ENCODE peak calls at places on chromosomes 11 and 22, in seven cellular contexts. One of them, this sample, is unnamed.

GRCh38 chr11:29231991-29232390 is 784.8 kb downstream of the KCNA4 start:
- DNase-seq in activated naive CD4-positive, alpha-beta T cell treated with Interleukin-2 at 50 U/mL for 16 hours: no peak
- DNase-seq in SHP77: no peak
- DNase-seq in KBM-7: no peak
- DNase-seq in Daoy: no peak
- DNase-seq in naive thymus-derived CD4-positive, alpha-beta T cell: no peak
- DNase-seq in anterior cingulate cortex: no peak
- DNase-seq in this sample: no peak

GRCh38 chr22:43298062-43298801 is 44.9 kb downstream of the SCUBE1 start:
- DNase-seq in activated naive CD4-positive, alpha-beta T cell treated with Interleukin-2 at 50 U/mL for 16 hours: no peak
- DNase-seq in anterior cingulate cortex: no peak
- DNase-seq in Daoy: no peak
- DNase-seq in KBM-7: no peak
- DNase-seq in naive thymus-derived CD4-positive, alpha-beta T cell: no peak
- DNase-seq in SHP77: no peak
- DNase-seq in this sample: no peak

GRCh38 chr22:19576460-19577421 is 52.5 kb upstream of the CLDN5 start:
- DNase-seq in anterior cingulate cortex: no peak
- DNase-seq in naive thymus-derived CD4-positive, alpha-beta T cell: peak
- DNase-seq in SHP77: peak
- DNase-seq in KBM-7: peak
- DNase-seq in activated naive CD4-positive, alpha-beta T cell treated with Interleukin-2 at 50 U/mL for 16 hours: peak
- DNase-seq in Daoy: peak
- DNase-seq in this sample: peak

GRCh38 chr11:116610190-116610589 is 162.6 kb downstream of the BUD13 start:
- DNase-seq in activated naive CD4-positive, alpha-beta T cell treated with Interleukin-2 at 50 U/mL for 16 hours: no peak
- DNase-seq in naive thymus-derived CD4-positive, alpha-beta T cell: no peak
- DNase-seq in Daoy: no peak
- DNase-seq in SHP77: peak
- DNase-seq in KBM-7: no peak
- DNase-seq in anterior cingulate cortex: no peak
- DNase-seq in this sample: no peak

GRCh38 chr11:35127619-35128018 is 11.4 kb upstream of the CD44 start:
- DNase-seq in Daoy: no peak
- DNase-seq in activated naive CD4-positive, alpha-beta T cell treated with Interleukin-2 at 50 U/mL for 16 hours: no peak
- DNase-seq in SHP77: no peak
- DNase-seq in naive thymus-derived CD4-positive, alpha-beta T cell: no peak
- DNase-seq in anterior cingulate cortex: no peak
- DNase-seq in KBM-7: no peak
- DNase-seq in this sample: no peak

GRCh38 chr11:94423467-94423866 is 22.2 kb upstream of the GPR83 start:
- DNase-seq in activated naive CD4-positive, alpha-beta T cell treated with Interleukin-2 at 50 U/mL for 16 hours: no peak
- DNase-seq in naive thymus-derived CD4-positive, alpha-beta T cell: no peak
- DNase-seq in anterior cingulate cortex: no peak
- DNase-seq in KBM-7: no peak
- DNase-seq in Daoy: no peak
- DNase-seq in SHP77: no peak
- DNase-seq in this sample: no peak

GRCh38 chr11:61290905-61291690 is 4.0 kb downstream of the VWCE start:
- DNase-seq in KBM-7: no peak
- DNase-seq in SHP77: no peak
- DNase-seq in activated naive CD4-positive, alpha-beta T cell treated with Interleukin-2 at 50 U/mL for 16 hours: no peak
- DNase-seq in naive thymus-derived CD4-positive, alpha-beta T cell: no peak
- DNase-seq in Daoy: no peak
- DNase-seq in anterior cingulate cortex: no peak
- DNase-seq in this sample: no peak

GRCh38 chr22:25637672-25638071 is 73.2 kb downstream of the GRK3 start:
- DNase-seq in SHP77: no peak
- DNase-seq in Daoy: no peak
- DNase-seq in naive thymus-derived CD4-positive, alpha-beta T cell: no peak
- DNase-seq in activated naive CD4-positive, alpha-beta T cell treated with Interleukin-2 at 50 U/mL for 16 hours: no peak
- DNase-seq in anterior cingulate cortex: no peak
- DNase-seq in KBM-7: no peak
- DNase-seq in this sample: no peak

GRCh38 chr11:8011981-8012444 is 24.9 kb downstream of the EIF3F start:
- DNase-seq in activated naive CD4-positive, alpha-beta T cell treated with Interleukin-2 at 50 U/mL for 16 hours: no peak
- DNase-seq in anterior cingulate cortex: no peak
- DNase-seq in SHP77: no peak
- DNase-seq in Daoy: peak
- DNase-seq in KBM-7: no peak
- DNase-seq in naive thymus-derived CD4-positive, alpha-beta T cell: no peak
- DNase-seq in this sample: no peak

GRCh38 chr11:66745356-66746235 is 16.6 kb upstream of the SPTBN2 start:
- DNase-seq in SHP77: peak
- DNase-seq in Daoy: peak
- DNase-seq in KBM-7: no peak
- DNase-seq in activated naive CD4-positive, alpha-beta T cell treated with Interleukin-2 at 50 U/mL for 16 hours: peak
- DNase-seq in anterior cingulate cortex: no peak
- DNase-seq in naive thymus-derived CD4-positive, alpha-beta T cell: no peak
- DNase-seq in this sample: peak

GRCh38 chr11:46906596-46906995 is 11.8 kb downstream of the LRP4 start:
- DNase-seq in activated naive CD4-positive, alpha-beta T cell treated with Interleukin-2 at 50 U/mL for 16 hours: no peak
- DNase-seq in naive thymus-derived CD4-positive, alpha-beta T cell: no peak
- DNase-seq in KBM-7: peak
- DNase-seq in anterior cingulate cortex: no peak
- DNase-seq in Daoy: no peak
- DNase-seq in SHP77: no peak
- DNase-seq in this sample: no peak

GRCh38 chr11:1102221-1102971 is 27.7 kb downstream of the MUC2 start:
- DNase-seq in SHP77: no peak
- DNase-seq in anterior cingulate cortex: no peak
- DNase-seq in KBM-7: no peak
- DNase-seq in activated naive CD4-positive, alpha-beta T cell treated with Interleukin-2 at 50 U/mL for 16 hours: no peak
- DNase-seq in Daoy: no peak
- DNase-seq in naive thymus-derived CD4-positive, alpha-beta T cell: no peak
- DNase-seq in this sample: no peak

GRCh38 chr11:10032991-10033390 is 261.0 kb downstream of the SBF2 start:
- DNase-seq in anterior cingulate cortex: no peak
- DNase-seq in activated naive CD4-positive, alpha-beta T cell treated with Interleukin-2 at 50 U/mL for 16 hours: no peak
- DNase-seq in SHP77: no peak
- DNase-seq in KBM-7: no peak
- DNase-seq in naive thymus-derived CD4-positive, alpha-beta T cell: no peak
- DNase-seq in Daoy: no peak
- DNase-seq in this sample: no peak

GRCh38 chr22:38456841-38457699 is 2.1 kb upstream of the KCNJ4 start:
- DNase-seq in anterior cingulate cortex: no peak
- DNase-seq in activated naive CD4-positive, alpha-beta T cell treated with Interleukin-2 at 50 U/mL for 16 hours: no peak
- DNase-seq in SHP77: no peak
- DNase-seq in naive thymus-derived CD4-positive, alpha-beta T cell: no peak
- DNase-seq in Daoy: no peak
- DNase-seq in KBM-7: no peak
- DNase-seq in this sample: no peak

GRCh38 chr11:31887180-31887579 is 76.1 kb upstream of the PAX6 start:
- DNase-seq in activated naive CD4-positive, alpha-beta T cell treated with Interleukin-2 at 50 U/mL for 16 hours: no peak
- DNase-seq in anterior cingulate cortex: no peak
- DNase-seq in Daoy: peak
- DNase-seq in KBM-7: peak
- DNase-seq in naive thymus-derived CD4-positive, alpha-beta T cell: no peak
- DNase-seq in SHP77: no peak
- DNase-seq in this sample: no peak

GRCh38 chr22:29989446-29989845 is 90.8 kb upstream of the HORMAD2 start:
- DNase-seq in activated naive CD4-positive, alpha-beta T cell treated with Interleukin-2 at 50 U/mL for 16 hours: no peak
- DNase-seq in naive thymus-derived CD4-positive, alpha-beta T cell: no peak
- DNase-seq in SHP77: no peak
- DNase-seq in KBM-7: no peak
- DNase-seq in anterior cingulate cortex: no peak
- DNase-seq in Daoy: no peak
- DNase-seq in this sample: no peak

GRCh38 chr11:65112551-65113360 is 1.1 kb downstream of the TM7SF2 start:
- DNase-seq in Daoy: peak
- DNase-seq in anterior cingulate cortex: no peak
- DNase-seq in KBM-7: peak
- DNase-seq in SHP77: peak
- DNase-seq in naive thymus-derived CD4-positive, alpha-beta T cell: peak
- DNase-seq in activated naive CD4-positive, alpha-beta T cell treated with Interleukin-2 at 50 U/mL for 16 hours: peak
- DNase-seq in this sample: peak

GRCh38 chr11:122784325-122785155 is 53.8 kb upstream of the CRTAM start:
- DNase-seq in anterior cingulate cortex: no peak
- DNase-seq in SHP77: no peak
- DNase-seq in activated naive CD4-positive, alpha-beta T cell treated with Interleukin-2 at 50 U/mL for 16 hours: no peak
- DNase-seq in Daoy: peak
- DNase-seq in KBM-7: no peak
- DNase-seq in naive thymus-derived CD4-positive, alpha-beta T cell: no peak
- DNase-seq in this sample: no peak

GRCh38 chr11:1171985-1172728 is 14.4 kb downstream of the MUC5AC start:
- DNase-seq in activated naive CD4-positive, alpha-beta T cell treated with Interleukin-2 at 50 U/mL for 16 hours: no peak
- DNase-seq in KBM-7: no peak
- DNase-seq in Daoy: no peak
- DNase-seq in SHP77: no peak
- DNase-seq in naive thymus-derived CD4-positive, alpha-beta T cell: no peak
- DNase-seq in anterior cingulate cortex: no peak
- DNase-seq in this sample: no peak

GRCh38 chr11:121520243-121521144 is 67.7 kb upstream of the SORL1-AS1 start:
- DNase-seq in KBM-7: no peak
- DNase-seq in anterior cingulate cortex: no peak
- DNase-seq in activated naive CD4-positive, alpha-beta T cell treated with Interleukin-2 at 50 U/mL for 16 hours: no peak
- DNase-seq in naive thymus-derived CD4-positive, alpha-beta T cell: no peak
- DNase-seq in SHP77: no peak
- DNase-seq in Daoy: peak
- DNase-seq in this sample: no peak

GRCh38 chr11:45275823-45276222 is 10.3 kb downstream of the SYT13 start:
- DNase-seq in naive thymus-derived CD4-positive, alpha-beta T cell: no peak
- DNase-seq in activated naive CD4-positive, alpha-beta T cell treated with Interleukin-2 at 50 U/mL for 16 hours: no peak
- DNase-seq in anterior cingulate cortex: no peak
- DNase-seq in SHP77: no peak
- DNase-seq in KBM-7: no peak
- DNase-seq in Daoy: no peak
- DNase-seq in this sample: no peak

GRCh38 chr11:7442588-7443215 is 42.6 kb upstream of the OLFML1 start:
- DNase-seq in Daoy: peak
- DNase-seq in anterior cingulate cortex: no peak
- DNase-seq in SHP77: peak
- DNase-seq in activated naive CD4-positive, alpha-beta T cell treated with Interleukin-2 at 50 U/mL for 16 hours: peak
- DNase-seq in naive thymus-derived CD4-positive, alpha-beta T cell: peak
- DNase-seq in KBM-7: peak
- DNase-seq in this sample: peak

GRCh38 chr11:9066432-9066925 is 24.9 kb downstream of the SCUBE2 start:
- DNase-seq in KBM-7: no peak
- DNase-seq in anterior cingulate cortex: no peak
- DNase-seq in naive thymus-derived CD4-positive, alpha-beta T cell: no peak
- DNase-seq in activated naive CD4-positive, alpha-beta T cell treated with Interleukin-2 at 50 U/mL for 16 hours: no peak
- DNase-seq in Daoy: no peak
- DNase-seq in SHP77: peak
- DNase-seq in this sample: no peak

GRCh38 chr22:44845796-44846720 is 93.7 kb downstream of the ARHGAP8 start:
- DNase-seq in anterior cingulate cortex: no peak
- DNase-seq in activated naive CD4-positive, alpha-beta T cell treated with Interleukin-2 at 50 U/mL for 16 hours: no peak
- DNase-seq in SHP77: no peak
- DNase-seq in Daoy: no peak
- DNase-seq in naive thymus-derived CD4-positive, alpha-beta T cell: no peak
- DNase-seq in KBM-7: no peak
- DNase-seq in this sample: no peak

GRCh38 chr11:118241191-118242098 is 10.7 kb downstream of the MPZL3 start:
- DNase-seq in SHP77: no peak
- DNase-seq in KBM-7: peak
- DNase-seq in naive thymus-derived CD4-positive, alpha-beta T cell: no peak
- DNase-seq in Daoy: peak
- DNase-seq in anterior cingulate cortex: no peak
- DNase-seq in activated naive CD4-positive, alpha-beta T cell treated with Interleukin-2 at 50 U/mL for 16 hours: peak
- DNase-seq in this sample: peak

GRCh38 chr11:77110836-77111235 is 8.2 kb downstream of the OMP start:
- DNase-seq in naive thymus-derived CD4-positive, alpha-beta T cell: no peak
- DNase-seq in SHP77: no peak
- DNase-seq in KBM-7: no peak
- DNase-seq in anterior cingulate cortex: no peak
- DNase-seq in activated naive CD4-positive, alpha-beta T cell treated with Interleukin-2 at 50 U/mL for 16 hours: no peak
- DNase-seq in Daoy: no peak
- DNase-seq in this sample: no peak

GRCh38 chr11:10450451-10451398 is 4.3 kb upstream of the AMPD3 start:
- DNase-seq in activated naive CD4-positive, alpha-beta T cell treated with Interleukin-2 at 50 U/mL for 16 hours: peak
- DNase-seq in SHP77: peak
- DNase-seq in Daoy: no peak
- DNase-seq in anterior cingulate cortex: no peak
- DNase-seq in naive thymus-derived CD4-positive, alpha-beta T cell: peak
- DNase-seq in KBM-7: peak
- DNase-seq in this sample: peak

GRCh38 chr22:50139843-50140415 is 30.6 kb upstream of the PANX2 start:
- DNase-seq in activated naive CD4-positive, alpha-beta T cell treated with Interleukin-2 at 50 U/mL for 16 hours: no peak
- DNase-seq in Daoy: no peak
- DNase-seq in KBM-7: no peak
- DNase-seq in anterior cingulate cortex: no peak
- DNase-seq in naive thymus-derived CD4-positive, alpha-beta T cell: no peak
- DNase-seq in SHP77: peak
- DNase-seq in this sample: no peak

GRCh38 chr11:65491614-65492386 is 7.0 kb upstream of the MALAT1 start:
- DNase-seq in Daoy: peak
- DNase-seq in SHP77: peak
- DNase-seq in activated naive CD4-positive, alpha-beta T cell treated with Interleukin-2 at 50 U/mL for 16 hours: no peak
- DNase-seq in KBM-7: peak
- DNase-seq in naive thymus-derived CD4-positive, alpha-beta T cell: no peak
- DNase-seq in anterior cingulate cortex: no peak
- DNase-seq in this sample: no peak

GRCh38 chr22:50517495-50518260 is 7.7 kb downstream of the SCO2 start:
- DNase-seq in KBM-7: no peak
- DNase-seq in naive thymus-derived CD4-positive, alpha-beta T cell: no peak
- DNase-seq in anterior cingulate cortex: no peak
- DNase-seq in activated naive CD4-positive, alpha-beta T cell treated with Interleukin-2 at 50 U/mL for 16 hours: no peak
- DNase-seq in Daoy: no peak
- DNase-seq in SHP77: no peak
- DNase-seq in this sample: no peak

This sample was measured in GM13977.